ENCODE peak calls at places on chromosomes 3 and 15, in nine cellular contexts. One of them, this sample, is unnamed.
A peak's percentile ranks its signal among the peaks of the same experiment; 100 is the strongest.

GRCh38 chr3:155746703-155747102 is 1.8 kb upstream of the PLCH1 start:
- DNase-seq in cardiac fibroblast: no peak
- DNase-seq in astrocyte: no peak
- DNase-seq in astrocyte of the spinal cord: no peak
- DNase-seq in left ventricle myocardium inferior: no peak
- DNase-seq in psoas muscle: no peak
- DNase-seq in AG10803: no peak
- DNase-seq in neural progenitor cell: peak; percentile 37
- DNase-seq in naive thymus-derived CD4-positive, alpha-beta T cell: no peak
- DNase-seq in this sample: no peak

GRCh38 chr15:90497912-90498311 is 31.8 kb upstream of the CRTC3 start:
- DNase-seq in astrocyte of the spinal cord: no peak
- DNase-seq in cardiac fibroblast: no peak
- DNase-seq in naive thymus-derived CD4-positive, alpha-beta T cell: no peak
- DNase-seq in left ventricle myocardium inferior: no peak
- DNase-seq in neural progenitor cell: no peak
- DNase-seq in astrocyte: no peak
- DNase-seq in psoas muscle: no peak
- DNase-seq in AG10803: no peak
- DNase-seq in this sample: no peak

GRCh38 chr3:37683321-37683720 is 178.4 kb upstream of the CTDSPL start:
- DNase-seq in psoas muscle: no peak
- DNase-seq in naive thymus-derived CD4-positive, alpha-beta T cell: no peak
- DNase-seq in neural progenitor cell: no peak
- DNase-seq in AG10803: no peak
- DNase-seq in astrocyte: no peak
- DNase-seq in left ventricle myocardium inferior: no peak
- DNase-seq in cardiac fibroblast: no peak
- DNase-seq in astrocyte of the spinal cord: no peak
- DNase-seq in this sample: no peak

GRCh38 chr3:7160689-7161088 is 299.8 kb downstream of the GRM7 start:
- DNase-seq in cardiac fibroblast: no peak
- DNase-seq in psoas muscle: no peak
- DNase-seq in AG10803: no peak
- DNase-seq in neural progenitor cell: no peak
- DNase-seq in left ventricle myocardium inferior: no peak
- DNase-seq in astrocyte: no peak
- DNase-seq in astrocyte of the spinal cord: no peak
- DNase-seq in naive thymus-derived CD4-positive, alpha-beta T cell: no peak
- DNase-seq in this sample: no peak

GRCh38 chr15:76196949-76197315 is 114.3 kb downstream of the ETFA start:
- DNase-seq in AG10803: no peak
- DNase-seq in cardiac fibroblast: no peak
- DNase-seq in neural progenitor cell: no peak
- DNase-seq in astrocyte: no peak
- DNase-seq in psoas muscle: peak; percentile 57
- DNase-seq in astrocyte of the spinal cord: no peak
- DNase-seq in naive thymus-derived CD4-positive, alpha-beta T cell: no peak
- DNase-seq in left ventricle myocardium inferior: peak; percentile 40
- DNase-seq in this sample: no peak

GRCh38 chr3:53716998-53717397 is 129.2 kb downstream of the CHDH start:
- DNase-seq in left ventricle myocardium inferior: no peak
- DNase-seq in psoas muscle: no peak
- DNase-seq in astrocyte: no peak
- DNase-seq in naive thymus-derived CD4-positive, alpha-beta T cell: no peak
- DNase-seq in astrocyte of the spinal cord: no peak
- DNase-seq in AG10803: no peak
- DNase-seq in cardiac fibroblast: no peak
- DNase-seq in neural progenitor cell: no peak
- DNase-seq in this sample: no peak

GRCh38 chr3:71201939-71202338 is 381.6 kb downstream of the FOXP1 start:
- DNase-seq in AG10803: peak; percentile 74
- DNase-seq in cardiac fibroblast: peak; percentile 63
- DNase-seq in naive thymus-derived CD4-positive, alpha-beta T cell: no peak
- DNase-seq in left ventricle myocardium inferior: peak; percentile 62
- DNase-seq in neural progenitor cell: no peak
- DNase-seq in astrocyte of the spinal cord: peak; percentile 75
- DNase-seq in astrocyte: peak; percentile 69
- DNase-seq in psoas muscle: peak; percentile 57
- DNase-seq in this sample: peak; percentile 76

GRCh38 chr15:42744200-42744599 is 7.3 kb upstream of the CDAN1 start:
- DNase-seq in psoas muscle: no peak
- DNase-seq in naive thymus-derived CD4-positive, alpha-beta T cell: no peak
- DNase-seq in cardiac fibroblast: no peak
- DNase-seq in left ventricle myocardium inferior: no peak
- DNase-seq in AG10803: no peak
- DNase-seq in astrocyte of the spinal cord: no peak
- DNase-seq in neural progenitor cell: no peak
- DNase-seq in astrocyte: no peak
- DNase-seq in this sample: no peak

GRCh38 chr3:24299801-24300626 is 194.6 kb downstream of the THRB start:
- DNase-seq in cardiac fibroblast: peak; percentile 81
- DNase-seq in left ventricle myocardium inferior: no peak
- DNase-seq in AG10803: peak; percentile 86
- DNase-seq in neural progenitor cell: no peak
- DNase-seq in psoas muscle: no peak
- DNase-seq in astrocyte: peak; percentile 72
- DNase-seq in naive thymus-derived CD4-positive, alpha-beta T cell: no peak
- DNase-seq in astrocyte of the spinal cord: peak; percentile 53
- DNase-seq in this sample: peak; percentile 74

GRCh38 chr15:32952901-32953889 is 235.4 kb downstream of the GREM1 start:
- DNase-seq in AG10803: no peak
- DNase-seq in left ventricle myocardium inferior: no peak
- DNase-seq in neural progenitor cell: peak; percentile 13
- DNase-seq in naive thymus-derived CD4-positive, alpha-beta T cell: no peak
- DNase-seq in astrocyte: peak; percentile 56
- DNase-seq in psoas muscle: peak; percentile 26
- DNase-seq in astrocyte of the spinal cord: peak; percentile 43
- DNase-seq in cardiac fibroblast: peak; percentile 27
- DNase-seq in this sample: peak; percentile 47

GRCh38 chr3:45509768-45510129 is 84.8 kb upstream of the LIMD1 start:
- DNase-seq in AG10803: no peak
- DNase-seq in naive thymus-derived CD4-positive, alpha-beta T cell: no peak
- DNase-seq in left ventricle myocardium inferior: no peak
- DNase-seq in cardiac fibroblast: no peak
- DNase-seq in astrocyte: no peak
- DNase-seq in neural progenitor cell: no peak
- DNase-seq in astrocyte of the spinal cord: no peak
- DNase-seq in psoas muscle: no peak
- DNase-seq in this sample: no peak

GRCh38 chr15:60006203-60006782 is 2.2 kb downstream of the FOXB1 start:
- DNase-seq in astrocyte: no peak
- DNase-seq in astrocyte of the spinal cord: no peak
- DNase-seq in AG10803: peak; percentile 15
- DNase-seq in left ventricle myocardium inferior: no peak
- DNase-seq in cardiac fibroblast: peak; percentile 32
- DNase-seq in psoas muscle: no peak
- DNase-seq in neural progenitor cell: peak; percentile 95
- DNase-seq in naive thymus-derived CD4-positive, alpha-beta T cell: peak; percentile 78
- DNase-seq in this sample: no peak

GRCh38 chr3:117219296-117219695 is 509.7 kb downstream of the TUSC7 start:
- DNase-seq in astrocyte: no peak
- DNase-seq in cardiac fibroblast: peak; percentile 0
- DNase-seq in neural progenitor cell: no peak
- DNase-seq in AG10803: no peak
- DNase-seq in left ventricle myocardium inferior: no peak
- DNase-seq in astrocyte of the spinal cord: no peak
- DNase-seq in psoas muscle: no peak
- DNase-seq in naive thymus-derived CD4-positive, alpha-beta T cell: no peak
- DNase-seq in this sample: no peak

DNA sequence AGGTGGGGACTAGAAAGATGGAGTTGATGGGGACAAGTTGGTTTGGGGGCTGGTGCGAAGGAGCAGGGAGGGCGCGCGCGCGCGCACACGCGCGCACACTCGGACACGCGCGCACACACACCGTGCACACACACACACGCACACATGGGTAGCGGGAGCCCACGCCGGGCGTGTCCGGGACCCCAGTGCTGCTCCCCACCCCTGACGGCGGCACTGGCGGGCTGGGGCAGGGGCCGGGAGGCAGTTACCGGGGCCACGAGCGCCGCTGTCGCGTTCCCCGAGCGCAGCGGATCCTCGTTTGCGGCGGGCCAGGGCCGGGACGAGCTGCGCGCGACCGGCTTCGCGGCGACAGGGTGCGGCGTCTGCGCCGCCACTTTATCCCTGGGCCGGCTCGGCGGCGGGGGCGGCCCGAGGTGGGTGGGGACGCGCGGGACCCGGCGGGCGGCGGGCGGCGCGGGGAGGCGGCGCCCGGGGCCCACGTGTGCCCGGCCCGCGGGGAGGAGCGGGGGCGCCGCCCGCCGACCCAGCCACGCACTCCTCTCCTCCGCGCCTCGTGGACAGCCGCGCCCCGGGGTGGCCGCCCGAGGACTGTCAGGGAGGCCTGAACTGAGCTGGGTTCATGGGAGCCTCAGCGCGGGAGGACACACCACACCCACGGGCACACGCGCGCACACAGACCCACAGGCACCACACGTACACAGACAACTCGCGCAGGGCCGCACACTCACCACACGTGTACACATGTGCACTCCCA is 698 bp upstream of the MGLL start:
- DNase-seq in AG10803: peak; percentile 36
- DNase-seq in astrocyte of the spinal cord: no peak
- DNase-seq in left ventricle myocardium inferior: peak; percentile 73
- DNase-seq in psoas muscle: peak; percentile 77
- DNase-seq in cardiac fibroblast: peak; percentile 22
- DNase-seq in neural progenitor cell: peak; percentile 66
- DNase-seq in astrocyte: no peak
- DNase-seq in naive thymus-derived CD4-positive, alpha-beta T cell: peak; percentile 37
- DNase-seq in this sample: no peak
- H3K4me3 ChIP-seq in AG10803: peak overlapping the region; percentile 82
- H3K4me3 ChIP-seq in astrocyte of the spinal cord: peak overlapping the region; percentile 77
- H3K4me3 ChIP-seq in left ventricle myocardium inferior: peak overlapping the region; percentile 95
- H3K4me3 ChIP-seq in psoas muscle: peak overlapping the region; percentile 91
- H3K4me3 ChIP-seq in cardiac fibroblast: peak overlapping the region; percentile 80
- H3K4me3 ChIP-seq in neural progenitor cell: peak overlapping the region; percentile 81
- H3K4me3 ChIP-seq in astrocyte: peak overlapping the region; percentile 88
- H3K4me3 ChIP-seq in naive thymus-derived CD4-positive, alpha-beta T cell: no peak overlapping the region
- H3K4me3 ChIP-seq in this sample: peak overlapping the region; percentile 79

DNA sequence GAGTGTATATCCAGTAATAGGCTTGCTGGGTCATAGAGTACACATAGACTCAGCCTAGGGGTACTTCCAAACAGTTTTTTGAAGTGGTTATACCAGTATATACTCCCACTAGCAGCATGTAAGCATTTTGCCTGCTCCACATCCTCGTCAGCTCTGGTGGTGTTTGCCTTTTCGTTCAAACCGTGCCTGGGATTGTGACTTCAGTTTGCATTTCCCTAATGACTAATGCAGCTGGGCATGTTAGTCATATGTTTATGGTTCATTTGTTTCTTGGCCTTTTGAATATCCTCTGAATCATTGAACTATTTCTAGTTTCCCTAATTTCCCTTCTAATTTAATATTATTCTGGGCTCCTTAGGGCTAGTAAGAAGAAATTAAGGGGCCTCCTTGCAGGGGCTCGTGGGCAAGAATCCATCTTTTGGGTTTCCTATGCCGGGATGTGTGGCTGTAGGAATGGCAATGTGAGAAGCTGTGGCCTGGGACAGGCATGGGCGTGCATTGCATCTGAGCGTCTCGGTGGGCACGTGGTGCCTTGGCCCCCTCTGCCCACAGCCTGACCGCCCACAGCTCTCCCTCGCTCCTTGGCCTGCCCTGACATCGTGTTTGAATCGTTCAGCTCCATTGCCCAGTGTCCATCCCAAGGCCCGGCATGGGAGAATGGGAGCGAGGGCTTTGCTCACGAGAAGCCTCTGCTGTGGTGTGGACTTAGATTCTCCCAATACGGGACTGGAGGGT is 26.4 kb downstream of the FAH start:
- DNase-seq in psoas muscle: no peak
- DNase-seq in neural progenitor cell: no peak
- DNase-seq in astrocyte: peak; percentile 93
- DNase-seq in naive thymus-derived CD4-positive, alpha-beta T cell: no peak
- DNase-seq in left ventricle myocardium inferior: no peak
- DNase-seq in AG10803: peak; percentile 83
- DNase-seq in astrocyte of the spinal cord: peak; percentile 91
- DNase-seq in cardiac fibroblast: peak; percentile 95
- DNase-seq in this sample: peak; percentile 97
- H3K4me3 ChIP-seq in psoas muscle: no peak overlapping the region
- H3K4me3 ChIP-seq in neural progenitor cell: no peak overlapping the region
- H3K4me3 ChIP-seq in astrocyte: no peak overlapping the region
- H3K4me3 ChIP-seq in naive thymus-derived CD4-positive, alpha-beta T cell: no peak overlapping the region
- H3K4me3 ChIP-seq in left ventricle myocardium inferior: no peak overlapping the region
- H3K4me3 ChIP-seq in AG10803: no peak overlapping the region
- H3K4me3 ChIP-seq in astrocyte of the spinal cord: no peak overlapping the region
- H3K4me3 ChIP-seq in cardiac fibroblast: no peak overlapping the region
- H3K4me3 ChIP-seq in this sample: no peak overlapping the region

DNA sequence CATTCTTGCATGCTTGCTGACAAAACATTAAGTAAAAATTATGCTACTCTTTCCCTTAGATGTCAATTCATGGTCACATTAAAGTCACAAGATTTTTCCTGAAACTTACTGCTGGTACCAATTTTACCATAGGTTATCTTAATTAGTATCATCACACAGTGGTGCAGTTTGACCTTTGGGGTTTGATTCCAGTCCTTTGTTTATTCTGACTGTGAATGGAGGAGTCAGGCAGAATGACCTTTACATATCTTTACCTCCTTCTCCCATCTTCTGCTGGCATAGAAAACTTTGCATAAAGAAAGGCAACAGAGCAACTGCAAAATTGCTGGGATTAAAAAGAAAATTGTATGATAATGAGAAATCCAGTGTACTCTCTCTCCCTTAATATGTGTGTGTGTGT is 286.6 kb downstream of the LPP start:
- DNase-seq in cardiac fibroblast: no peak
- DNase-seq in neural progenitor cell: no peak
- DNase-seq in left ventricle myocardium inferior: no peak
- DNase-seq in naive thymus-derived CD4-positive, alpha-beta T cell: no peak
- DNase-seq in astrocyte: no peak
- DNase-seq in astrocyte of the spinal cord: no peak
- DNase-seq in AG10803: no peak
- DNase-seq in psoas muscle: no peak
- DNase-seq in this sample: no peak
- H3K4me3 ChIP-seq in cardiac fibroblast: no peak overlapping the region
- H3K4me3 ChIP-seq in neural progenitor cell: no peak overlapping the region
- H3K4me3 ChIP-seq in left ventricle myocardium inferior: no peak overlapping the region
- H3K4me3 ChIP-seq in naive thymus-derived CD4-positive, alpha-beta T cell: no peak overlapping the region
- H3K4me3 ChIP-seq in astrocyte: no peak overlapping the region
- H3K4me3 ChIP-seq in astrocyte of the spinal cord: no peak overlapping the region
- H3K4me3 ChIP-seq in AG10803: no peak overlapping the region
- H3K4me3 ChIP-seq in psoas muscle: no peak overlapping the region
- H3K4me3 ChIP-seq in this sample: no peak overlapping the region

GRCh38 chr15:91942676-91943417 is 89.3 kb downstream of the SLCO3A1 start:
- DNase-seq in psoas muscle: peak; percentile 82
- DNase-seq in left ventricle myocardium inferior: peak; percentile 83
- DNase-seq in astrocyte: peak; percentile 81
- DNase-seq in AG10803: peak; percentile 92
- DNase-seq in naive thymus-derived CD4-positive, alpha-beta T cell: peak; percentile 32
- DNase-seq in neural progenitor cell: no peak
- DNase-seq in astrocyte of the spinal cord: peak; percentile 73
- DNase-seq in cardiac fibroblast: peak; percentile 94
- DNase-seq in this sample: peak; percentile 95
- H3K4me3 ChIP-seq in psoas muscle: peak overlapping the region; percentile 37
- H3K4me3 ChIP-seq in left ventricle myocardium inferior: peak overlapping the region; percentile 52
- H3K4me3 ChIP-seq in astrocyte: no peak overlapping the region
- H3K4me3 ChIP-seq in AG10803: peak overlapping the region; percentile 27
- H3K4me3 ChIP-seq in naive thymus-derived CD4-positive, alpha-beta T cell: no peak overlapping the region
- H3K4me3 ChIP-seq in neural progenitor cell: no peak overlapping the region
- H3K4me3 ChIP-seq in astrocyte of the spinal cord: no peak overlapping the region
- H3K4me3 ChIP-seq in cardiac fibroblast: no peak overlapping the region
- H3K4me3 ChIP-seq in this sample: peak overlapping the region; percentile 16